ENCODE peak calls at places on chromosomes 2 and 18, in four cellular contexts. One of them, this sample, is unnamed.

GRCh38 chr2:182020319-182021055 is 34.8 kb downstream of the PPP1R1C start:
- DNase-seq in AML-193: no peak
- DNase-seq in sigmoid colon: no peak
- DNase-seq in right cardiac atrium: no peak
- DNase-seq in this sample: no peak

GRCh38 chr2:101080214-101081068 is 70.7 kb downstream of the TBC1D8 start:
- DNase-seq in AML-193: no peak
- DNase-seq in sigmoid colon: no peak
- DNase-seq in right cardiac atrium: no peak
- DNase-seq in this sample: no peak

GRCh38 chr2:52934354-52934898 is 833.2 kb upstream of the CHAC2 start:
- DNase-seq in AML-193: no peak
- DNase-seq in sigmoid colon: no peak
- DNase-seq in right cardiac atrium: no peak
- DNase-seq in this sample: no peak

GRCh38 chr18:53070706-53071105 is 730.7 kb downstream of the DCC start:
- DNase-seq in AML-193: no peak
- DNase-seq in sigmoid colon: no peak
- DNase-seq in right cardiac atrium: no peak
- DNase-seq in this sample: no peak

GRCh38 chr18:362914-363295 is 95.1 kb upstream of the THOC1 start:
- DNase-seq in AML-193: no peak
- DNase-seq in sigmoid colon: no peak
- DNase-seq in right cardiac atrium: no peak
- DNase-seq in this sample: no peak

GRCh38 chr18:31546476-31546875 is 45.2 kb upstream of the TTR start:
- DNase-seq in AML-193: no peak
- DNase-seq in sigmoid colon: no peak
- DNase-seq in right cardiac atrium: no peak
- DNase-seq in this sample: no peak

GRCh38 chr2:150876201-150877085 is 385.2 kb downstream of the RBM43 start:
- DNase-seq in AML-193: no peak
- DNase-seq in sigmoid colon: no peak
- DNase-seq in right cardiac atrium: no peak
- DNase-seq in this sample: no peak

GRCh38 chr2:18701546-18701945 is 112.2 kb upstream of the NT5C1B start:
- DNase-seq in AML-193: no peak
- DNase-seq in sigmoid colon: no peak
- DNase-seq in right cardiac atrium: no peak
- DNase-seq in this sample: no peak

GRCh38 chr2:54556659-54557121 is 100.6 kb downstream of the SPTBN1 start:
- DNase-seq in AML-193: no peak
- DNase-seq in sigmoid colon: no peak
- DNase-seq in right cardiac atrium: no peak
- DNase-seq in this sample: no peak

GRCh38 chr2:139836769-139837168 is 1056.6 kb upstream of the NXPH2 start:
- DNase-seq in AML-193: no peak
- DNase-seq in sigmoid colon: no peak
- DNase-seq in right cardiac atrium: no peak
- DNase-seq in this sample: no peak

GRCh38 chr2:109170645-109171044 is 41.6 kb downstream of the SH3RF3 start:
- DNase-seq in AML-193: no peak
- DNase-seq in sigmoid colon: no peak
- DNase-seq in right cardiac atrium: no peak
- DNase-seq in this sample: no peak

This sample was measured in posterior vena cava.